ENCODE peak calls at places on chromosomes 7 and 10, in four cellular contexts. S is psoas muscle, V is B cell, O is colonic mucosa. G is an unnamed sample.
A peak's percentile ranks its signal among the peaks of the same experiment; 100 is the strongest.

GRCh38 chr10:71597821-71598498 is 121.6 kb downstream of the C10orf105 start:
- DNase-seq in S (peak; percentile 74), V (peak; percentile 84), O (peak; percentile 33), G (no peak)

GRCh38 chr7:65463184-65463583 is 89.5 kb downstream of the ZNF92 start:
- DNase-seq in S (no peak), V (no peak), O (no peak), G (no peak)

GRCh38 chr7:106788637-106789036 is 76.4 kb upstream of the PIK3CG start:
- DNase-seq in S (no peak), V (no peak), O (no peak), G (no peak)

GRCh38 chr7:129202058-129202777 is 13.8 kb downstream of the SMO start:
- DNase-seq in S (no peak), V (no peak), O (no peak), G (no peak)

GRCh38 chr7:87450706-87451105 is 24.8 kb downstream of the ABCB4 start:
- DNase-seq in S (no peak), V (no peak), O (no peak), G (no peak)

GRCh38 chr10:100186253-100186780 is 488 bp upstream of the ERLIN1 start:
- DNase-seq in S (peak; percentile 44), V (peak; percentile 14), O (peak; percentile 56), G (peak; percentile 34)

GRCh38 chr10:17872191-17873091 is 63.3 kb downstream of the MRC1 start:
- DNase-seq in S (no peak), V (no peak), O (peak; percentile 22), G (no peak)

GRCh38 chr10:124763267-124763666 is 19.1 kb upstream of the FAM53B start:
- DNase-seq in S (no peak), V (no peak), O (no peak), G (no peak)

GRCh38 chr7:30977896-30978564 is 14.3 kb downstream of the GHRHR start:
- DNase-seq in S (no peak), V (no peak), O (peak; percentile 70), G (peak; percentile 66)

GRCh38 chr10:30495687-30496086 is 61.7 kb downstream of the MAP3K8 start:
- DNase-seq in S (no peak), V (no peak), O (no peak), G (no peak)

GRCh38 chr10:30491204-30491603 is 57.2 kb downstream of the MAP3K8 start:
- DNase-seq in S (no peak), V (no peak), O (no peak), G (no peak)

GRCh38 chr10:30491832-30492530 is 58.0 kb downstream of the MAP3K8 start:
- DNase-seq in S (no peak), V (no peak), O (no peak), G (no peak)

GRCh38 chr10:30494558-30494957 is 60.6 kb downstream of the MAP3K8 start:
- DNase-seq in S (no peak), V (no peak), O (no peak), G (no peak)

DNA sequence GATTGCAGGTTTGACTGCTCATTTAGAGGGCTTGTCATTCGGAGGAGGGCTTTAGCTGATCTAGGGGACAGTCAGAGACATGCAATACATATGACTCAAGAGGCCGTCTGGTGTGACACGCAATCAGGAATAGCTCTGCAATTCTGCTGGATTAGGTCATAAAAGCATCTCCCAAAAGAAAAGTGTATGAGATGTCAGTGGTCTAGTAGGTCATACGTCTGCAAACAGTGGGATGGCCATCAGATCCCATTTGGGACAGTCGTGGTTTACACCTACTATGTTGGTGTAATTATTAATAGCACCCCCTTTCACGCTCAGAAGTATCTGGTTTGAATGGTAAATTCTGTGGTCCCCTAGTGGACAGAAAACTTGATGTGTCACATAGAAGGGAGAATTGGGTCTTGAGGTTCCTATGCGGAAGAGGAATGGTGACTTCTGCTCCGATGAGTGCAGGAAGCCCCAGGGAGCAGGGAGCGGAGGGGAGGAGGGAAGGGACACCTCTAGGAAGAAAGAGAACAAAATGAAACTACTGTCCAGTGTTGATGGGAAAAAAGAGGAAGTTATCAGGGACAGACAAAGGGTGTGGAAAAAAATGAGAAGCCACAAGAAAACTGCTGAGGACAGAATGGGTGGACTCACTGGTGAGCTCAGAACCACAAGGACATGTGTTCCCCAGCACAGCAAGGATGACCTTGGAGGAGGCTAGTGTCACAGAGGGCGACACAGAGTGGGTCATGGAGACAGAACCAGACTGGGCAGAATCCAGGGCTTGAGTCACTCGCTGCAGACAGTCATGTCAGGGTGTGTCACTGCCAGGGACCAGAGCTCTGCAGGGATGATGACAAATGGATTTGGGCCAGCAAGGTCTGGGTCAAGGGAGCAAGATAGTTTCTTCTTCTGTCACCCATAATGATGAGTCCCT is 59.9 kb downstream of the MAP3K8 start:
- DNase-seq in S (peak; percentile 61), V (no peak), O (peak; percentile 19), G (no peak)
- TF ChIP-seq CTCF in S (no peak), V (peak; percentile 42), O (no peak), G (no peak)

DNA sequence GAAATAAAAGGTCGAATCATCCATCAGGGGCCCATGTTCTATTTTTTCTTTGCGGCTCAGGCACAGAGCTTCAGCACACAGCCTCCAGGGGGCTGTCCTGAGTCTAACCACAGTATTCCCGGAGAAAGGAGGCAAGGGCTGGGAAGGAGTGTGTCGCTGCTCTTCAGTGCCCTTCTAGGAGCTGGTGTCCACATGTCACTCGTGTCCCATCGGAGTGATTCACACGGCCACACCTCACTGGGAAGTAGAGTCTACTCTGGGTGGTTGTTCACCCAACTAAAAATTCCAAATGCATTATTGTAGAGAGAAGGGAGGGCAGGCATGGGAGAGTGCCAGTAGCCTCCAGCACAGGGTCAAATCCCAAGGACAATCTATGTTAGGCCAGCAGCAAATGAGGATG is 114.8 kb upstream of the LANCL2 start:
- DNase-seq in S (no peak), V (no peak), O (peak; percentile 56), G (peak; percentile 55)
- TF ChIP-seq CTCF in S (no peak), V (no peak), O (peak; percentile 69), G (peak; percentile 49)

GRCh38 chr10:96047004-96047649 is 3.7 kb downstream of the CCNJ start:
- DNase-seq in S (no peak), V (no peak), O (no peak), G (no peak)
- TF ChIP-seq CTCF in S (no peak), V (no peak), O (no peak), G (no peak)

DNA sequence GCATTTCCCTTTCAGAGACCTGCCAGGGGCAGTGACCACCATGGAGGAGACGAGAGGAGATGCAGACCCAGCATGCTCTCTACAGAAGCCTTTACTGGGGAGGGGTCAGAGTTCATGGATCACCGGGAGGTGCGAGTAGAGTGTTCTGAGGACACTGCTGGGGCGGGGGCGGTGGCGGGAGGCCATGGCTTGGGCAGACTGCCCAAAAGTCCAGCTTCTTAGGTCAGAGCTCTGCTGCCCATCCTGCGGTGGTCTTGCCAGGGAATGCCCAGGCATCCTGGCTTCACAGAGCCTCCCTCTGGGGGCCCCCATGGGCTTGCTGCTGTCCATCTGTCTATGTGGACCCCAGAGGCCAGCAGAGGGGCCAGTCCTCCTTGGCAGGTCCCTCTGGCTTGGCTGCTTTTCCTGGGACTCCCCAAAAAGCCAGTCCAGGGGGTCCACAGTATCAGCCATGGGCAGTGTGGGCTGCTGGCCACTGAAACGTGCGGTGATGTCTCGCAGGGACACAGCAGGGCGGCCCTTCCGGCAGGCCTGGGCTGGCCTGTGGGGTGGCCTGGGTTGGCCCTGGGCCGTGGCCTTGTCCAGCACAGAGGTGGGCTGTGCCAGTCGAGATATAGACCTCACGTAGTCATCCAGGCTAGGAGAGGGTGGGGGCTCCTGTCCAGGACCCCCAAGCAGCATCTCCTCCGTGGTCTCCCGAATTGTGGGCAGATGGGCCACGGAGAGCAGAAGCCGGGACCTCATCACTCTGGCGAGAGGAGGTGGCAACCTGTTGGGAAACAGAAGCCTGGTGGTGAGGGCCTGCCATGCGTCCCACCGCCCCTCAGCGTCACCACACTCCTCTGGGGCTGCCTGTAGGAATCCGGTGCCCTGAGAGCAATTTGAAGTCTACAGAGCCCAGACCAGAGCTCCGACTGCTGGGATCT is 1.1 kb downstream of the DEPP1 start:
- DNase-seq in S (no peak), V (no peak), O (no peak), G (no peak)
- TF ChIP-seq CTCF in S (no peak), V (no peak), O (no peak), G (peak; percentile 19)

GRCh38 chr7:142711722-142712616 is 37.3 kb upstream of the PRSS1 start:
- DNase-seq in S (no peak), V (peak; percentile 12), O (no peak), G (no peak)
- TF ChIP-seq CTCF in S (peak; percentile 43), V (peak; percentile 84), O (peak; percentile 27), G (peak; percentile 56)

DNA sequence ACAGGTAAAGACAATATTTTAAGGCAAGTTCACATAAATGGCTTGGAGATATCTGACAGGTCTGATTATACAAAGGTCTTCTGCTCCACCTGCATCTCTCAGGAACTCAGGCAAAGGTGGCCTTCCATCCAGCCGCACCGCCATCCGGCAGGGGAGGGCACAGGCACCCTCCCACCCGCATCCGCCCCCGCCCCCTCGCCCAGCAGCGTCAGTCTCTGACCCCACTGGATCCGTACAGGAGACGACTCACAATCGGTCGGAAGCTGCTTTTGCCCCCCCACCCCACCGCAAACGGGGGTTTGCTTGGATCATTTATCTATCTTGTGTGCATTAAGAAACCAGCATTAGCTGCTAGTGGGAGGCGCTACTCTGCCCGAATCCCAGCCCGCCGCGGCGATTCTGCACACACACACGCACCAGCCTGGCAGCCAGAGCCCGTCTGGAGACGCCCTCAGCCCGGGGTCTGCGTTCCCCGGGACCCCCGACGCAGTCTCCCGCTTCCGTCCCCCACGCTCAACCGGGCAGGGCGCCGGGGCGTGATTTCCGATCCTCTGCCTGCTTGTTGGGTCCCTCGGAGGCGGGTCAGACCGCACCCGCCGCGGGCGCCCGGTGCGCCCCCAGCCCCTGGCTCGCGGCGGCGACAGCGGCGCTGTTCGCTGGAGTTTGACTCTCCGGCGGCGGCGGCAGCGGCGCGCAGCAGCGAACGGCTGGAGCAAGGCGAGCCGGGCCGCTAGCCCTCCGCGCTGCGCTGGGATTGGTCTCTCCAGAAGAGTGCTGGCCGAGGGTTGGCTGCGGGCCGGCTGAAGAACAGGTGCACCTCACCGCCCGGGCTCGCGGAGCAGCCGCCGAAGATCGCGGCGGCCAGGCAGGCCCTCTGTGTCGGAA is 820 bp upstream of the NRG3 start:
- DNase-seq in S (peak; percentile 34), V (peak; percentile 31), O (peak; percentile 20), G (peak; percentile 87)
- TF ChIP-seq CTCF in S (no peak), V (no peak), O (no peak), G (no peak)

DNA sequence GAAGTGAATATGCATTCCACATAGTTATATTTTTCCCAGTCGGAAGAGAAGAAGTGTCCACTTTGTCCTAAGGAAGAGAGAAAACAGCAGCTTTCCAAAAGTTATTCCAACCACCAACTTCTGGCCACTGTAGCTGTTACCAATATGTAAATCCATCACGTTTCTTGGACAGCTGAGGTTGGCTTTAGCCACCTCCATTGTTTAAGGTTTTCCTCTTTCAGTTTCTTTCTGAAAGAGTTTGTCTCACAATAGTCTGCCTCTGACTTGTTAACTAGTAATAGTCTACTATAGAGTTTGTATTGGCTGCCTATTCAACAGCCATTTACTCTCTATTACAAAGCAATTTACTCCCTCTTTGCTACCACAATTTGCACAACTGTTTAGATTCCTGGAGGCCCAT is 457.6 kb upstream of the LRRN3 start:
- DNase-seq in S (no peak), V (no peak), O (no peak), G (no peak)
- TF ChIP-seq CTCF in S (no peak), V (no peak), O (no peak), G (no peak)

G was measured in glutamatergic neuron.